ENCODE peak calls at places on chromosomes 12 and 14, in six cellular contexts. Y, I, U, D, Z and N are unnamed samples.

GRCh38 chr12:41661141-41661540 is 473.0 kb downstream of the PDZRN4 start:
- DNase-seq in Y (no peak), D (no peak), I (no peak), U (no peak), Z (no peak), N (no peak)

GRCh38 chr12:43206396-43206795 is 345.6 kb downstream of the ADAMTS20 start:
- DNase-seq in I (no peak), U (no peak), Z (peak), Y (no peak), D (no peak), N (no peak)

GRCh38 chr12:24770851-24771250 is 178.1 kb downstream of the BCAT1 start:
- DNase-seq in Z (no peak), I (no peak), D (no peak), U (no peak), Y (no peak), N (no peak)

GRCh38 chr14:73526036-73526984 is 10.6 kb upstream of the ACOT1 start:
- DNase-seq in U (no peak), Y (no peak), Z (peak), I (peak), D (no peak), N (no peak)

GRCh38 chr12:124939428-124940142 is 25.1 kb upstream of the UBC start:
- DNase-seq in D (peak), I (peak), Z (peak), U (peak), Y (peak), N (no peak)

GRCh38 chr12:90653051-90653450 is 301.9 kb downstream of the CCER1 start:
- DNase-seq in Z (peak), I (no peak), Y (no peak), U (no peak), D (no peak), N (no peak)

GRCh38 chr14:76256545-76256944 is 104.8 kb downstream of the GPATCH2L start:
- DNase-seq in I (no peak), Z (no peak), D (no peak), Y (no peak), U (no peak), N (no peak)

GRCh38 chr12:52062167-52063080 is 7.4 kb upstream of the ATG101 start:
- DNase-seq in U (no peak), I (no peak), Y (no peak), Z (no peak), D (no peak), N (no peak)

GRCh38 chr14:74265312-74265965 is 26.2 kb downstream of the VSX2 start:
- DNase-seq in D (no peak), U (no peak), Z (no peak), I (no peak), Y (no peak), N (no peak)

GRCh38 chr14:67357583-67358354 is 1.8 kb downstream of the ATP6V1D start:
- DNase-seq in D (no peak), Y (no peak), I (no peak), Z (no peak), U (no peak), N (no peak)

GRCh38 chr14:56224691-56225681 is 106.8 kb downstream of the PELI2 start:
- DNase-seq in Y (no peak), D (no peak), Z (no peak), U (no peak), I (peak), N (no peak)

GRCh38 chr12:89051065-89051677 is 301.1 kb downstream of the DUSP6 start:
- DNase-seq in Z (peak), Y (peak), U (peak), I (peak), D (no peak), N (no peak)

GRCh38 chr14:100534528-100535286 is 52.5 kb downstream of the BEGAIN start:
- DNase-seq in Y (peak), D (peak), I (peak), U (peak), Z (no peak), N (no peak)

GRCh38 chr12:12779529-12779928 is 5.9 kb upstream of the APOLD1 start:
- DNase-seq in U (no peak), Y (no peak), D (no peak), Z (peak), I (no peak), N (no peak)

GRCh38 chr14:101225729-101226152 is 322.2 kb upstream of the RTL1 start:
- DNase-seq in Y (no peak), D (no peak), Z (no peak), U (no peak), I (no peak), N (no peak)

GRCh38 chr12:122866379-122866778 is 29.5 kb downstream of the VPS37B start:
- DNase-seq in U (no peak), Y (no peak), D (no peak), I (peak), Z (no peak), N (no peak)

GRCh38 chr12:34391771-34392581 is 369.7 kb downstream of the ALG10 start:
- DNase-seq in D (no peak), Y (no peak), I (no peak), Z (no peak), U (no peak), N (no peak)

GRCh38 chr12:52371716-52372115 is 4.4 kb upstream of the KRT85 start:
- DNase-seq in D (no peak), I (no peak), U (no peak), Z (no peak), Y (no peak), N (no peak)

GRCh38 chr12:55797068-55797467 is 20.5 kb downstream of the SARNP start:
- DNase-seq in Z (peak), U (peak), D (no peak), Y (peak), I (peak), N (no peak)

GRCh38 chr14:100857196-100857922 is 31.4 kb downstream of the MEG3 start:
- DNase-seq in Y (no peak), Z (no peak), I (no peak), D (no peak), U (no peak), N (no peak)

GRCh38 chr12:121804417-121805111 is 755 bp downstream of the SETD1B start:
- DNase-seq in Y (peak), Z (peak), U (peak), I (peak), D (peak), N (no peak)

GRCh38 chr12:60437297-60437696 is 841.5 kb downstream of the SLC16A7 start:
- DNase-seq in U (no peak), Z (no peak), I (no peak), D (no peak), Y (no peak), N (no peak)

GRCh38 chr12:62259311-62259992 is 752 bp upstream of the USP15 start:
- DNase-seq in I (peak), Y (no peak), U (peak), D (no peak), Z (no peak), N (no peak)

GRCh38 chr14:106694638-106695393 is 1168.4 kb downstream of the TMEM121 start:
- DNase-seq in D (no peak), Y (no peak), Z (no peak), I (peak), U (peak), N (no peak)

GRCh38 chr12:116141110-116141832 is 136.2 kb downstream of the MED13L start:
- DNase-seq in Z (no peak), D (no peak), U (no peak), Y (no peak), I (no peak), N (no peak)
- TF ChIP-seq CTCF in Z (peak), D (no peak), U (no peak), Y (no peak), I (no peak), N (peak)

GRCh38 chr14:104445832-104446381 is 133.7 kb upstream of the C14orf180 start:
- DNase-seq in U (no peak), I (no peak), D (no peak), Y (no peak), Z (no peak), N (no peak)
- TF ChIP-seq CTCF in U (no peak), I (no peak), D (no peak), Y (no peak), Z (no peak), N (no peak)

DNA sequence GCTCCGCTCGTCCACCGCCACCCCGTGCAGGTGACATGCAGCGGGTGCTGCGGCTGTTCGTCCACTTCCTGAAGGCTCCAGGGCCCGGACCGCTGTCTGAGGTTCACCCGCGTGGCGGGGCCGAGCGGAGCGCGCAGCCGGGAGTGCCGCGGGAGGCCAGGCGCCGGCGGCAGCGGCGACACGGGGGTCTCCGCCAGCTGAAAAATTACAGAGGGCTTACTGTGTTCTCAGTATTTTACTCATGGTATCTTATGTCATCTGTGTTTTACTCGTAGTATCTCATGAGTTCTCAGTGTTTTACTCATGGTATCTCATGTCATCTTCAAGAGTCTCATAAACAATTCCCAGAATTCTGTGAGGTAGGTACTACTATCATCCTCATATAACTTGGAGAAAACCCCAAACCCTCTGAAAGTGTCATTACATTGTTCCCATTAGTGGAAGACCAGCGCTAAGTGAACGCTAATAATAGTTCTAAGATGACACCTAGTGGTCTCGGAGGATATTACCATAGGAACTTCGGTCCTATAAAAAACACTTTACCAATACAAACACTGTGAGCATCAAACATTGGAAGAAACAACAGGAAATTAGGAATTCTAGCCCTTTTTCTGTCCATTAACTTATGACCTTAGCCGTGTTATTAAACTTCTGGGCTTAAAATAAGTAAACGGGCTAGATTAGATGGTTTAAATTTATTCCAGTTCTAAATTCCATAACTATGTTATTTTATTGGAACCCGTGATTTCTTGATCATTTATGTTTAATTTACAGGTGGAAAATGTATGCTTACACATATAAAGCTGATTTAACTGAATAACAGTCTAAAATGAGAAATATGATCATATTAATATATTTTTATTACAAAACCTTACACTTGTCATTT is 32.4 kb downstream of the AK7 start:
- DNase-seq in Z (peak), Y (peak), D (peak), I (peak), U (peak), N (peak)
- TF ChIP-seq CTCF in Z (peak), Y (peak), D (peak), I (peak), U (peak), N (peak)

GRCh38 chr12:116760621-116761020 is 22.5 kb downstream of the RNFT2 start:
- DNase-seq in I (no peak), Z (no peak), D (no peak), Y (no peak), U (no peak), N (no peak)

GRCh38 chr12:116761499-116761898 is 23.4 kb downstream of the RNFT2 start:
- DNase-seq in Z (no peak), I (no peak), U (no peak), Y (no peak), D (no peak), N (no peak)

GRCh38 chr12:116765271-116765670 is 27.2 kb downstream of the RNFT2 start:
- DNase-seq in I (no peak), D (no peak), U (no peak), Y (no peak), Z (no peak), N (no peak)

GRCh38 chr12:116759783-116760581 is 21.9 kb downstream of the RNFT2 start:
- DNase-seq in Z (no peak), D (no peak), Y (no peak), U (no peak), I (no peak), N (no peak)
- TF ChIP-seq CTCF in Z (no peak), D (no peak), Y (peak), U (peak), I (no peak), N (no peak)

DNA sequence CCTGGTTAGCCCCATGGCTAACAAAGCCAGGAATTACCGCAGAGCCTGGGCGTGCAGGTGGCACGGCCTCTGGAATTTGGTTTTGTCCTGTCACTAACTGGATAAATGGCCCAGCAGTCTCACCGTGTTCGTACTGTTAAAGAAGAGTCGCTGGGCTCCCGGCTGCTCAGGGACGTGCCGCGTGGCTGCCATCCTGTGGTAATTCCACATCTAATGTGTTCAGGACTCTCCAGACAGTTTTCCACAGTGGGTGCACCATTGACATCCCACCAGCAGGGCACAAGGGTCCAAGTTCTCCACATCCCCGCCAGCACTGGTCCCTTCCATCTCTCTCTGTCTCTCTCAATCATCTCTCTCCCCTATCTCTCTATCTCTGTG is 19.6 kb downstream of the NOC4L start:
- DNase-seq in U (peak), D (no peak), Y (no peak), I (no peak), Z (no peak), N (no peak)
- TF ChIP-seq CTCF in U (peak), D (no peak), Y (no peak), I (no peak), Z (peak), N (peak)